ENCODE peak calls at places on chromosomes 11 and 22, in four cellular contexts. D is sigmoid colon; E is stimulated activated CD8-positive, alpha-beta memory T cell treated with anti-CD3 and anti-CD28 coated beads, Interleukin-7, amount 100 ng/mL, for 24 hours; T is amniotic stem cell. M is an unnamed sample.

GRCh38 chr22:18130699-18131429 is 19.1 kb upstream of the USP18 start:
- DNase-seq in D (no peak), E (no peak), T (no peak), M (no peak)

GRCh38 chr11:114273890-114274635 is 22.1 kb upstream of the NNMT start:
- DNase-seq in D (no peak), E (no peak), T (no peak), M (no peak)

GRCh38 chr22:28976588-28976987 is 85.0 kb downstream of the C22orf31 start:
- DNase-seq in D (no peak), E (no peak), T (peak), M (no peak)

GRCh38 chr11:70078095-70078795 is at the start of gene ANO1:
- DNase-seq in D (peak), E (no peak), T (no peak), M (no peak)

GRCh38 chr11:6320411-6321207 is at the start of gene CAVIN3:
- DNase-seq in D (peak), E (peak), T (peak), M (no peak)

GRCh38 chr11:69213315-69213714 is 57.6 kb downstream of the SMIM38 start:
- DNase-seq in D (peak), E (no peak), T (no peak), M (no peak)

GRCh38 chr11:112504056-112504455 is 243.4 kb upstream of the PLET1 start:
- DNase-seq in D (no peak), E (no peak), T (no peak), M (no peak)

GRCh38 chr22:31089101-31090100 is 8.3 kb downstream of the SMTN start:
- DNase-seq in D (peak), E (no peak), T (no peak), M (peak)

GRCh38 chr11:497565-498296 is 9.3 kb downstream of the RNH1 start:
- DNase-seq in D (no peak), E (no peak), T (no peak), M (no peak)

GRCh38 chr11:73201249-73201648 is 16.8 kb upstream of the P2RY2 start:
- DNase-seq in D (peak), E (no peak), T (no peak), M (no peak)

GRCh38 chr11:123762422-123762821 is 8.1 kb upstream of the OR6X1 start:
- DNase-seq in D (no peak), E (no peak), T (no peak), M (no peak)

GRCh38 chr22:19984201-19984753 is 32.3 kb downstream of the ARVCF start:
- DNase-seq in D (peak), E (no peak), T (peak), M (no peak)

GRCh38 chr11:17992916-17993315 is 19.9 kb downstream of the SERGEF start:
- DNase-seq in D (no peak), E (no peak), T (no peak), M (no peak)

GRCh38 chr11:75346912-75347647 is 4.4 kb downstream of the ARRB1 start:
- DNase-seq in D (peak), E (no peak), T (no peak), M (no peak)

GRCh38 chr22:46500201-46500600 is 37.2 kb downstream of the CELSR1 start:
- DNase-seq in D (no peak), E (no peak), T (no peak), M (no peak)

GRCh38 chr11:72239296-72239848 is 4.6 kb downstream of the PHOX2A start:
- DNase-seq in D (peak), E (no peak), T (no peak), M (no peak)

GRCh38 chr22:19174106-19175025 is 4.2 kb downstream of the SLC25A1 start:
- DNase-seq in D (peak), E (no peak), T (peak), M (peak)

GRCh38 chr11:64854534-64855502 is 10.4 kb upstream of the CDC42BPG start:
- DNase-seq in D (peak), E (no peak), T (peak), M (no peak)

GRCh38 chr11:19727246-19727645 is 14.6 kb downstream of the NAV2 start:
- DNase-seq in D (no peak), E (no peak), T (no peak), M (no peak)

GRCh38 chr11:97965849-97966646 is 1054.7 kb upstream of the CNTN5 start:
- DNase-seq in D (no peak), E (no peak), T (peak), M (no peak)

M was measured in germinal center.